ENCODE peak calls at places on chromosomes 3 and 15, in five cellular contexts. One of them, this sample, is unnamed.

GRCh38 chr3:112811150-112811884 is 35.3 kb downstream of the CD200R1L start:
- ATAC-seq in foreskin keratinocyte: no peak
- ATAC-seq in activated naive CD8-positive, alpha-beta T cell treated with anti-CD3 and anti-CD28 coated beads, Interleukin-2, amount 50 U/mL, for 24 hours: no peak
- ATAC-seq in CD4-positive, CD25-positive, alpha-beta regulatory T cell: no peak
- ATAC-seq in naive B cell: no peak
- ATAC-seq in this sample: no peak

GRCh38 chr3:64717872-64718613 is 30.2 kb upstream of the ADAMTS9 start:
- ATAC-seq in foreskin keratinocyte: peak
- ATAC-seq in CD4-positive, CD25-positive, alpha-beta regulatory T cell: no peak
- ATAC-seq in activated naive CD8-positive, alpha-beta T cell treated with anti-CD3 and anti-CD28 coated beads, Interleukin-2, amount 50 U/mL, for 24 hours: no peak
- ATAC-seq in naive B cell: no peak
- ATAC-seq in this sample: no peak

GRCh38 chr3:73041537-73041936 is 19.9 kb upstream of the EBLN2 start:
- ATAC-seq in CD4-positive, CD25-positive, alpha-beta regulatory T cell: no peak
- ATAC-seq in foreskin keratinocyte: no peak
- ATAC-seq in activated naive CD8-positive, alpha-beta T cell treated with anti-CD3 and anti-CD28 coated beads, Interleukin-2, amount 50 U/mL, for 24 hours: no peak
- ATAC-seq in naive B cell: no peak
- ATAC-seq in this sample: no peak

GRCh38 chr15:70088427-70088826 is 9.3 kb downstream of the TLE3 start:
- ATAC-seq in activated naive CD8-positive, alpha-beta T cell treated with anti-CD3 and anti-CD28 coated beads, Interleukin-2, amount 50 U/mL, for 24 hours: no peak
- ATAC-seq in foreskin keratinocyte: no peak
- ATAC-seq in naive B cell: no peak
- ATAC-seq in CD4-positive, CD25-positive, alpha-beta regulatory T cell: no peak
- ATAC-seq in this sample: no peak

GRCh38 chr15:40964006-40964405 is 10.7 kb downstream of the CHAC1 start:
- ATAC-seq in CD4-positive, CD25-positive, alpha-beta regulatory T cell: no peak
- ATAC-seq in foreskin keratinocyte: no peak
- ATAC-seq in naive B cell: no peak
- ATAC-seq in activated naive CD8-positive, alpha-beta T cell treated with anti-CD3 and anti-CD28 coated beads, Interleukin-2, amount 50 U/mL, for 24 hours: no peak
- ATAC-seq in this sample: no peak

GRCh38 chr3:52742418-52743041 is 28.2 kb downstream of the NEK4 start:
- ATAC-seq in foreskin keratinocyte: peak
- ATAC-seq in CD4-positive, CD25-positive, alpha-beta regulatory T cell: no peak
- ATAC-seq in activated naive CD8-positive, alpha-beta T cell treated with anti-CD3 and anti-CD28 coated beads, Interleukin-2, amount 50 U/mL, for 24 hours: no peak
- ATAC-seq in naive B cell: peak
- ATAC-seq in this sample: no peak

GRCh38 chr3:129000742-129001100 is 383 bp upstream of the EFCC1 start:
- ATAC-seq in CD4-positive, CD25-positive, alpha-beta regulatory T cell: no peak
- ATAC-seq in naive B cell: no peak
- ATAC-seq in foreskin keratinocyte: no peak
- ATAC-seq in activated naive CD8-positive, alpha-beta T cell treated with anti-CD3 and anti-CD28 coated beads, Interleukin-2, amount 50 U/mL, for 24 hours: no peak
- ATAC-seq in this sample: no peak

GRCh38 chr15:48984811-48985352 is 21.2 kb upstream of the SHC4 start:
- ATAC-seq in activated naive CD8-positive, alpha-beta T cell treated with anti-CD3 and anti-CD28 coated beads, Interleukin-2, amount 50 U/mL, for 24 hours: no peak
- ATAC-seq in foreskin keratinocyte: no peak
- ATAC-seq in naive B cell: no peak
- ATAC-seq in CD4-positive, CD25-positive, alpha-beta regulatory T cell: no peak
- ATAC-seq in this sample: no peak

GRCh38 chr3:101167341-101167740 is 153.0 kb downstream of the IMPG2 start:
- ATAC-seq in foreskin keratinocyte: no peak
- ATAC-seq in activated naive CD8-positive, alpha-beta T cell treated with anti-CD3 and anti-CD28 coated beads, Interleukin-2, amount 50 U/mL, for 24 hours: no peak
- ATAC-seq in CD4-positive, CD25-positive, alpha-beta regulatory T cell: no peak
- ATAC-seq in naive B cell: no peak
- ATAC-seq in this sample: no peak

GRCh38 chr15:52709172-52709979 is 30.2 kb upstream of the ATOSA start:
- ATAC-seq in foreskin keratinocyte: peak
- ATAC-seq in CD4-positive, CD25-positive, alpha-beta regulatory T cell: no peak
- ATAC-seq in activated naive CD8-positive, alpha-beta T cell treated with anti-CD3 and anti-CD28 coated beads, Interleukin-2, amount 50 U/mL, for 24 hours: peak
- ATAC-seq in naive B cell: peak
- ATAC-seq in this sample: peak

GRCh38 chr3:186281172-186281571 is 80.9 kb downstream of the DGKG start:
- ATAC-seq in naive B cell: no peak
- ATAC-seq in foreskin keratinocyte: no peak
- ATAC-seq in CD4-positive, CD25-positive, alpha-beta regulatory T cell: no peak
- ATAC-seq in activated naive CD8-positive, alpha-beta T cell treated with anti-CD3 and anti-CD28 coated beads, Interleukin-2, amount 50 U/mL, for 24 hours: no peak
- ATAC-seq in this sample: no peak